ENCODE peak calls at places on chromosome 10, in eight cellular contexts. J, M, L, O, T, P, Y and S are unnamed samples.

GRCh38 chr10:119541046-119541445 is 1.5 kb downstream of the RGS10 start:
- DNase-seq in O (no peak), P (no peak), Y (no peak), L (no peak), T (peak), M (no peak), J (peak), S (peak)

GRCh38 chr10:86674912-86675311 is 6.6 kb downstream of the LDB3 start:
- DNase-seq in M (no peak), P (no peak), L (no peak), O (no peak), Y (no peak), T (no peak), J (no peak), S (no peak)

GRCh38 chr10:16902606-16903005 is 85.4 kb upstream of the RSU1 start:
- DNase-seq in P (no peak), O (no peak), J (no peak), Y (no peak), T (no peak), M (no peak), L (no peak), S (peak)

GRCh38 chr10:32985781-32986350 is 27.8 kb upstream of the ITGB1 start:
- DNase-seq in Y (no peak), T (peak), P (no peak), L (no peak), M (peak), J (peak), O (no peak), S (no peak)

GRCh38 chr10:87991946-87992345 is 128.5 kb downstream of the PTEN start:
- DNase-seq in L (no peak), Y (no peak), O (peak), J (no peak), M (no peak), T (peak), P (no peak), S (no peak)

GRCh38 chr10:92848037-92848440 is 281 bp upstream of the EXOC6 start:
- DNase-seq in T (no peak), P (no peak), Y (no peak), O (no peak), J (no peak), L (no peak), M (no peak), S (no peak)

GRCh38 chr10:80690434-80690833 is 152.7 kb downstream of the SH2D4B start:
- DNase-seq in M (no peak), T (no peak), P (no peak), O (no peak), J (no peak), L (no peak), Y (no peak), S (no peak)

GRCh38 chr10:69801434-69802315 is at the start of gene COL13A1:
- DNase-seq in L (no peak), P (no peak), O (peak), M (no peak), J (peak), T (peak), Y (no peak), S (no peak)

GRCh38 chr10:93993782-93994668 is at the start of gene PLCE1:
- DNase-seq in J (no peak), L (no peak), T (peak), M (peak), P (no peak), Y (peak), O (peak), S (peak)

GRCh38 chr10:88473989-88474883 is 108.9 kb downstream of the RNLS start:
- DNase-seq in L (no peak), O (no peak), Y (no peak), M (no peak), T (no peak), J (no peak), P (no peak), S (no peak)

GRCh38 chr10:60575105-60575504 is 185.4 kb upstream of the ANK3 start:
- DNase-seq in O (no peak), P (no peak), T (no peak), Y (no peak), J (no peak), M (no peak), L (no peak), S (no peak)

GRCh38 chr10:104472505-104472904 is 118.9 kb downstream of the CFAP58 start:
- DNase-seq in Y (no peak), M (no peak), P (no peak), O (no peak), L (no peak), J (peak), T (no peak), S (no peak)

GRCh38 chr10:82796510-82796909 is 921.5 kb downstream of the NRG3 start:
- DNase-seq in P (no peak), L (no peak), T (peak), Y (no peak), M (no peak), O (no peak), J (no peak), S (no peak)

GRCh38 chr10:47214520-47214919 is 85.5 kb upstream of the GDF10 start:
- DNase-seq in L (no peak), J (no peak), P (no peak), Y (no peak), M (no peak), T (peak), O (no peak), S (no peak)
- TF ChIP-seq CTCF in L (no peak), J (no peak), P (no peak), Y (no peak), M (no peak), T (no peak), O (no peak), S (no peak)

GRCh38 chr10:113958631-113959382 is 84.9 kb upstream of the ADRB1 start:
- DNase-seq in Y (no peak), O (no peak), M (peak), P (no peak), L (no peak), J (peak), T (peak), S (peak)
- TF ChIP-seq CTCF in Y (no peak), O (no peak), M (no peak), P (no peak), L (no peak), J (no peak), T (no peak), S (no peak)

DNA sequence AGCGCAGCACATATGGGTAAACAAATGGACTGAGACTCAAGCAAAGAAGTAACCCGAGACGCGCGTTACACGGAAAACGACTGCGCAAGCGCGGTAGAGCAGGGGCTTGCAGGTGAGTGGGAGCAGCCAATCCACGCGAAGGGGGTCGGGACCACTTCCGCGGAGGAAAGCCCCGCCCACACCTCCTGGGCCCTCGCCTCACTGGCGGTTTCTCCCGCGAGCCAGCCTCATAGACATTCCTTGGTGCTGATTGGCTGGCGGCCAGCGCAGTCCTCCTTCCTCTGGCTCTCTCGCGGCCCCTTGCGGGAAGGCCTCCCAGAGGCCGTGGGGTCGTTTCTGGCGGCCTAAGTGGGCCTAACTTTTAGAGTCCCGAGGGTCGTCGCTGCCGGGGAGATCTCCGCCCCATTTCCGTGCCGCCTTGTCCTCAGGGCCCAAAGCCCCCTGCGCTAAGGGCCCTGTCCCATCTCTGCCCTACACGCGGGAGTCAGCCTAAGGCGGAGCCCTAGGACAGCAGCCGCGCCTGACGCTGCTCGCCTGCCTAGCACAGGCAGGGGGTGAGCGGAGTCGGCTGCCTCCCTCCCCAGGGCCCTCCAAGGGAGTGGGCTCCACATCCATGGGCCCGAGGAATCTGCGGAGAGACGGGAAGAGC is 9.1 kb upstream of the FXYD4 start:
- DNase-seq in M (peak), T (peak), L (peak), P (peak), Y (no peak), O (peak), J (peak), S (peak)
- TF ChIP-seq CTCF in M (peak), T (peak), L (peak), P (peak), Y (no peak), O (peak), J (peak), S (peak)

GRCh38 chr10:44858017-44858371 is 53.1 kb upstream of the TMEM72 start:
- DNase-seq in Y (no peak), T (no peak), L (no peak), J (no peak), P (no peak), M (no peak), O (no peak), S (no peak)
- TF ChIP-seq CTCF in Y (no peak), T (no peak), L (peak), J (peak), P (no peak), M (no peak), O (no peak), S (peak)

DNA sequence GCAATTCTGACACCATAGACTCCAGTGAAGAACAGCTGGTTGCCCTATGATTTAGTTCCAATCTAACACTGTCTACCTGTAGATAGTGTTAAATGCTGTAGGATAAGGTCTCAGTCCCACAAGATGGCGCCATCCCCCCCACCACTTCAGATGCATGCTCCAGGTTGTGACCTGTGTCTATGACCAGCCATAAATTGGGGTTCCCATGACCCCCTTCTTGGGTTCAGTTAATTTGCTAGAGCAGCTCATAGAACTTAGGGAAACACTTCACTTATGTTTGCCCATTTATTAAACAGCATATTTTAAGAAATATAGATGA is 13.1 kb downstream of the CCSER2 start:
- DNase-seq in J (no peak), P (no peak), T (no peak), M (no peak), O (no peak), Y (no peak), L (no peak), S (peak)
- TF ChIP-seq CTCF in J (peak), P (peak), T (no peak), M (no peak), O (peak), Y (no peak), L (no peak), S (no peak)

GRCh38 chr10:49254150-49254549 is 44.8 kb upstream of the C10orf71 start:
- DNase-seq in P (no peak), J (no peak), Y (no peak), M (no peak), T (no peak), O (no peak), L (no peak), S (no peak)
- TF ChIP-seq CTCF in P (no peak), J (no peak), Y (no peak), M (no peak), T (no peak), O (no peak), L (no peak), S (no peak)

DNA sequence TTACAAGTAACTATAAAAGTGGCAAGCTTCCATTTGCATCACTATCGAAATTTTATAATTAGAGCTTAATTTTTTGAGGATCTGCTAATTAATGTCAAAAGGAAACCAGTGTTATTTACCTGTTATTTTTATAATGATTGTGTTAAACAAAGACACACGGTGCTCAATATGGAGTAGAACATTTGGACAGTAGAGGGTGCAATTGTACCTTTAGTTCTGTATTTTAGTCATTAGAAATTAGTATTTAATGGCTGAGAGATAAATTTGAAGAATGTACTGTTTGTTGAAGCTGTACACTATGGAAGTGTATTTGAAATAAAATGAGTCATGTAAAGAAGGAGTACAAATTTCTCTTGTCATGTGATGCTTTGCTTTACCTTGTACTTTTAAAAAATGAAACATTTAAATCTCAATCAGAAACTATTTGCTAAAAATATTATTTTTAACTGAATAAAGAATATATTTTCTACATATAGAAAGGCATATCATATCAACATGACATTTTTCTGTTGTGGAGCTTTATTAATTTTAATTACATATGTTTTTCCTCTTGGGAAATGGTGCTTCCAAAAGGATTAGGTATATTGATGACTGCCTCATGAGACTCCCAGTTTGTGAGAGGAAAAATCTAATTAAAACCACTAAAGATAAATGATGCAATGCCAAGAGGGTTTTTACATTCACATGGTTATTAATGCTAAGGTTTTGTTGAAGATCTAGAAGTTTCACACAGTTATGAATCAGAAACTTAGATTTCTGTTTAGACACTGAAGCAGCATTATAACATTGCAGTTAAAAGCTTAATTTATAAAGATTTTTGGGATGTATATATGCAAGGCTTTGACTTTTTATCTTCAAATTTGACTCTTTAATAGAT is 10.4 kb upstream of the PRKG1 start:
- DNase-seq in J (peak), P (no peak), M (peak), L (no peak), T (peak), O (peak), Y (no peak), S (no peak)
- TF ChIP-seq CTCF in J (peak), P (no peak), M (peak), L (no peak), T (peak), O (peak), Y (peak), S (no peak)

GRCh38 chr10:122974543-122975064 is 5.6 kb upstream of the PSTK start:
- DNase-seq in Y (no peak), M (no peak), L (no peak), J (no peak), O (no peak), P (no peak), T (no peak), S (no peak)

GRCh38 chr10:122984708-122985107 is 4.5 kb downstream of the PSTK start:
- DNase-seq in T (no peak), Y (no peak), M (no peak), O (no peak), L (no peak), J (no peak), P (no peak), S (no peak)

GRCh38 chr10:122981066-122981464 is 864 bp downstream of the PSTK start:
- DNase-seq in O (peak), Y (no peak), P (no peak), T (peak), M (peak), J (peak), L (no peak), S (peak)

GRCh38 chr10:122983898-122984297 is 3.7 kb downstream of the PSTK start:
- DNase-seq in Y (no peak), J (no peak), T (no peak), L (no peak), M (no peak), P (no peak), O (no peak), S (no peak)

GRCh38 chr10:122980209-122981065 is at the start of gene PSTK:
- DNase-seq in P (peak), M (peak), T (peak), L (peak), O (peak), J (peak), Y (peak), S (peak)
- TF ChIP-seq CTCF in P (peak), M (peak), T (peak), L (peak), O (peak), J (peak), Y (peak), S (peak)

DNA sequence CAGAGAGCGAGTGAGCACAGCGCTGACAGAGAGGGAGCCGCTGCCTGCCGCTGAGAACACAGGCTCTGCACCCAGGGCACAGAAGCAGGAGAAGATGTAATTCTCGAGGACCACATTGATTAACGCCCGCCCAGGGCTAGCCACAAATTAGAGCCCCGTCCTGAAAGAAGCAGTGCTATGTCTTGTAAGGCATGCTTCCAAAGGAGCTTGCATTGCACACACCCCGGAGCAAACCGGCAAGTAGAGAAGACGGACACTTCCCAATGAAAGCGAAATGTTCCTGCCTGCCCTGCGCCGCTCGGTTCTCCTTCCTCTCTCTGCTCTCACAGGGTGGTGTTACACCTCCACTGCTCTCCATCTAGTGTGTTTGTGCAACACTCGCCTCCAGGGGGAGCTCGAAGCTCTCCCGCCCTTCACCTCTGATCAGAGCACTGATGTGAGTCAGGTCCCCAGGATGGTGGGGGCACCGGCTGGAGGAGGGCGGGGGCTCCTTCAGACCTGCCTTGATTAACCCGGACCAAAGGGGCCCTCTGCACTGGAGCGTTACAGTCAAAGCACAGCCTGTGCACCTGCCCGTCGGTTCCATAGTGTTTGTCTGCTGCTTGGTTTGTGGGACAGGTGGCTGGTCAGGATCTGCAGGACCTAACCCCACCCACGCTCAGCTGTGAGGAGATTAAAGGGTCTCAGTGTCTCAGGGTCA is 316.5 kb downstream of the ADARB2 start:
- DNase-seq in O (peak), Y (peak), P (peak), J (no peak), M (peak), T (no peak), L (peak), S (peak)
- TF ChIP-seq CTCF in O (peak), Y (peak), P (peak), J (peak), M (peak), T (peak), L (peak), S (peak)